ENCODE peak calls at places on chromosomes 13 and 19, in four cellular contexts. One of them, this sample, is unnamed.

GRCh38 chr13:65808061-65808460 is 1422.1 kb downstream of the PCDH9 start:
- DNase-seq in SK-N-SH: no peak
- DNase-seq in GM12878: no peak
- DNase-seq in K562: no peak
- DNase-seq in this sample: no peak

GRCh38 chr19:6221878-6222746 is 57.7 kb downstream of the MLLT1 start:
- DNase-seq in K562: no peak
- DNase-seq in SK-N-SH: no peak
- DNase-seq in GM12878: no peak
- DNase-seq in this sample: no peak

GRCh38 chr13:26051231-26052135 is at the start of gene SHISA2:
- DNase-seq in SK-N-SH: peak; percentile 87
- DNase-seq in GM12878: no peak
- DNase-seq in K562: no peak
- DNase-seq in this sample: no peak

GRCh38 chr19:35789195-35789977 is 14.0 kb downstream of the ARHGAP33 start:
- DNase-seq in GM12878: no peak
- DNase-seq in K562: no peak
- DNase-seq in SK-N-SH: no peak
- DNase-seq in this sample: no peak

GRCh38 chr13:64333888-64334287 is 2896.2 kb downstream of the PCDH9 start:
- DNase-seq in SK-N-SH: no peak
- DNase-seq in K562: no peak
- DNase-seq in GM12878: no peak
- DNase-seq in this sample: no peak

GRCh38 chr13:44365008-44365407 is 8.6 kb upstream of the SERP2 start:
- DNase-seq in SK-N-SH: no peak
- DNase-seq in GM12878: no peak
- DNase-seq in K562: no peak
- DNase-seq in this sample: no peak

GRCh38 chr19:325173-325936 is 19.2 kb downstream of the MIER2 start:
- DNase-seq in SK-N-SH: no peak
- DNase-seq in K562: no peak
- DNase-seq in GM12878: no peak
- DNase-seq in this sample: no peak

GRCh38 chr13:43942301-43942700 is 62.6 kb downstream of the LACC1 start:
- DNase-seq in K562: no peak
- DNase-seq in GM12878: no peak
- DNase-seq in SK-N-SH: no peak
- DNase-seq in this sample: no peak

GRCh38 chr19:51020988-51021651 is 1.6 kb upstream of the KLK10 start:
- DNase-seq in GM12878: no peak
- DNase-seq in K562: peak; percentile 35
- DNase-seq in SK-N-SH: peak; percentile 54
- DNase-seq in this sample: peak; percentile 40

DNA sequence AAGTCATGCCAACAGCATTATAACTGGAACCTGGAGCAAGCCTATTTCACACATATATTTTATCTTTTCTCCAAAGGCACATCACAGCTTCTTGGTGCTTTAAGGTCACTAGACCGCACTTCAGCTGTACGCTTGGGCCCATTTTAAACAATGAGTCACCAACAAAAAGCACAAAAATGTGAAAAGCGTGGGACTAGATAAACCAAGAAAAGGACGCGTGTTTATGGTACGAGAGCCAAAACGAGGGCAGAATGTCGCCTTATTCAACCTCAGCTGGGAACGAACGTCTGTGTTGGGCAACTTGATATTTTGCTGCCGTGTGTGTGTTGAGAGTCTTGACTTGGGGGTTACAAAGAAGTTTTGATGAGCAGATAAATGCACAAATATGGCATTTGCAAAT is 9.2 kb upstream of the EHD2 start:
- DNase-seq in K562: no peak
- DNase-seq in GM12878: no peak
- DNase-seq in SK-N-SH: no peak
- DNase-seq in this sample: no peak
- TF ChIP-seq ZBTB33 in K562: no peak
- TF ChIP-seq ZBTB33 in GM12878: no peak
- TF ChIP-seq ZBTB33 in SK-N-SH: no peak
- TF ChIP-seq ZBTB33 in this sample: no peak

GRCh38 chr19:48738557-48739399 is 1.6 kb downstream of the RASIP1 start:
- DNase-seq in SK-N-SH: peak; percentile 100
- DNase-seq in K562: peak; percentile 98
- DNase-seq in GM12878: peak; percentile 11
- DNase-seq in this sample: peak; percentile 92
- TF ChIP-seq CHD2 in SK-N-SH: peak; percentile 21
- TF ChIP-seq CHD2 in K562: no peak
- TF ChIP-seq CHD2 in GM12878: no peak
- TF ChIP-seq CHD2 in this sample: no peak

GRCh38 chr13:98556968-98557591 is 19.8 kb downstream of the STK24 start:
- DNase-seq in SK-N-SH: peak; percentile 52
- DNase-seq in K562: no peak
- DNase-seq in GM12878: no peak
- DNase-seq in this sample: no peak
- TF ChIP-seq ZBTB33 in SK-N-SH: no peak
- TF ChIP-seq ZBTB33 in K562: no peak
- TF ChIP-seq ZBTB33 in GM12878: no peak
- TF ChIP-seq ZBTB33 in this sample: no peak

GRCh38 chr13:34162545-34162936 is 344.6 kb downstream of the RFC3 start:
- DNase-seq in SK-N-SH: no peak
- DNase-seq in K562: no peak
- DNase-seq in GM12878: no peak
- DNase-seq in this sample: no peak
- TF ChIP-seq CHD2 in SK-N-SH: no peak
- TF ChIP-seq CHD2 in K562: no peak
- TF ChIP-seq CHD2 in GM12878: no peak
- TF ChIP-seq CHD2 in this sample: no peak

DNA sequence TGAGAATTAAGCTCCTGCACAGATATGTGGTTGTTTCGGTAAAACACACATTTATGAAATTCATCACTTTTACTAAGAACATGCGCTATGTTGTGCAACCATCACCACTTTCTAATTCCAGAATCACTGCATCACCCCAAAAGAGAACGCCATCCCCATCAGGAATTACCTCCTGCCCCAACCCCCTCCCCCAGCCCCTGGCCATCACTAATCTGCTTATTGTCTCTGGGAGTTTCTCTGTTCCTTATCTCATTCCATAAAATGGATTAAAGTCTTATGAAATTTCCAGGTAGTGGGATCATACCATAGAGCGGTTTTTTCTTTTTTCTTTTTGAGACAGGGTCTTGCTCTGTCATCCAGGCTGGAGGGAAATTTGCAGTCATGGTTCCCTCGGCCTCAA is 3.6 kb downstream of the ZSCAN5B start:
- DNase-seq in K562: no peak
- DNase-seq in SK-N-SH: no peak
- DNase-seq in GM12878: no peak
- DNase-seq in this sample: no peak
- TF ChIP-seq ZBTB33 in K562: no peak
- TF ChIP-seq ZBTB33 in SK-N-SH: no peak
- TF ChIP-seq ZBTB33 in GM12878: no peak
- TF ChIP-seq ZBTB33 in this sample: no peak

DNA sequence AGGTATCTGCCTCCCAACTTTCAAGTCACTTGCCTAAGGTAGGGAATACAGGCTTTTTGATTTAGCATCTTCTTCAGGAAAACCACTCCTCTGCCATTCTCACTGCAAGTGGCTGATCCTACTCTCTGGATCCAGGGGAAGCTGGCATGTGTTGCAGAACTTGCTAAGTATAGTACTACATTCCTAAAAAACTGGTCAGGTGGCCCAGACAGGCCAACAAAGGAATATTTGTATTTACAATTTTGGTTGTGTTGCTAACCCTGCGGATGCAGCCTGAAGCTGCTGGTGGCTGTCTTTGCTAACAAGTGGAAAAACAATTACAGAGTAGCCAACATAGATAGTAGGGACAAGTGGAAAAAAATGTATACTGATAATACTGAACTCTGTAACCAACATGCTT is 222.5 kb upstream of the STARD13 start:
- DNase-seq in GM12878: no peak
- DNase-seq in SK-N-SH: no peak
- DNase-seq in K562: no peak
- DNase-seq in this sample: no peak
- TF ChIP-seq CHD2 in GM12878: no peak
- TF ChIP-seq CHD2 in SK-N-SH: no peak
- TF ChIP-seq CHD2 in K562: no peak
- TF ChIP-seq CHD2 in this sample: no peak

DNA sequence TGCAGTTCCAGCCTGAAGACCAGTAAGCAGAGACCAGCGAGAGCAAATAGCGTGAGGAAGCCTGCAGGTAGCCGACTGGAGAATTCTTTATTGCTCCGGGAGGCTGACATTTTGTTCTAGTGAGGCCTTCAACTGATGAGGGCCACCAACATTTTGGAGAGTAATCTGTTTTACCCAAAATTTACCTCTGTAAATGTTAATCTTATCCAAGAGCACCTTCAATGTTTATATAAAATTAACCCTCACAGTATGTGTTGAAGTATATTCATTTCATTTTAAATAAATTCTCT is 546.4 kb upstream of the SLITRK5 start:
- DNase-seq in SK-N-SH: no peak
- DNase-seq in GM12878: no peak
- DNase-seq in K562: no peak
- DNase-seq in this sample: no peak
- TF ChIP-seq ZBTB33 in SK-N-SH: no peak
- TF ChIP-seq ZBTB33 in GM12878: no peak
- TF ChIP-seq ZBTB33 in K562: no peak
- TF ChIP-seq ZBTB33 in this sample: no peak

DNA sequence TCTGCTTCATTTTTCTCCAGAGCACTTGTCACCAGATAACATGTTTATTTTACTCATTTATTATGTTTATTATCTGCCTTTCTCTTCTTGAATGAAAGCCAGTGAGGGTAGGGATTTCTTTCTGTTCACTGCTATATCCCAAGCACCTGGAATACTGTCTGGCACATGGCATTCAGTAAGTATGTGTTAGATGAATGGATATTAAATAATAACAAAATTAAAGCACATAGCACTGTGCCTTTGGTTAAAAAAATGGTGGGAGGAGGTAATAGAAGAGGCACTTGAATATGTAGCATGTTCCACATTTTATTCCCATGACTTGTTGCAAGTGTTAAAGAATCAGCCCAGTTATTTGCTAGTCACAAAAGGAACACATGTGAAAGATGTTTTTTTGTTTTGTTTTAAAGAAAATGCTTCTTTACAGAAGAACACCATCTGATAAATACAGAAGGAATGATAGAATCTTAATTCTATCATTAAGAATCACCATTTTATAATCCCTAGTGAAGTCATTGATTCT is 151.0 kb downstream of the DLEU7 start:
- DNase-seq in SK-N-SH: no peak
- DNase-seq in K562: no peak
- DNase-seq in GM12878: no peak
- DNase-seq in this sample: no peak
- TF ChIP-seq CHD2 in SK-N-SH: no peak
- TF ChIP-seq CHD2 in K562: no peak
- TF ChIP-seq CHD2 in GM12878: no peak
- TF ChIP-seq CHD2 in this sample: no peak

This sample was measured in HepG2.